ENCODE peak calls at places on chromosomes 12 and 14, in ten cellular contexts. I, Y, G, O, T, A, S, H, E and W are unnamed samples.
A peak's percentile ranks its signal among the peaks of the same experiment; 100 is the strongest.

GRCh38 chr14:32991706-32992105 is 53.0 kb downstream of the NPAS3 start:
- DNase-seq in T (no peak), S (peak; percentile 18), I (no peak), G (no peak), A (no peak), H (no peak), Y (no peak), O (no peak), E (no peak), W (no peak)

GRCh38 chr12:81141220-81141619 is 63.3 kb downstream of the ACSS3 start:
- DNase-seq in E (no peak), G (no peak), H (no peak), O (no peak), Y (no peak), A (no peak), I (no peak), T (no peak), S (no peak), W (no peak)

GRCh38 chr12:44379827-44380226 is 496.3 kb downstream of the NELL2 start:
- DNase-seq in H (no peak), E (no peak), O (no peak), I (no peak), G (no peak), T (no peak), S (no peak), A (no peak), Y (no peak), W (no peak)

GRCh38 chr14:95189400-95190162 is 32.3 kb upstream of the DICER1 start:
- DNase-seq in I (no peak), G (peak; percentile 15), A (no peak), H (no peak), O (no peak), E (no peak), Y (no peak), S (no peak), T (no peak), W (no peak)

GRCh38 chr12:104480826-104481457 is 24.2 kb downstream of the CHST11 start:
- DNase-seq in I (no peak), S (no peak), A (peak; percentile 54), G (peak; percentile 43), T (no peak), H (peak; percentile 72), Y (peak; percentile 46), E (peak; percentile 64), O (no peak), W (peak; percentile 18)

GRCh38 chr14:67934087-67934486 is 114.5 kb downstream of the RAD51B start:
- DNase-seq in A (peak; percentile 71), I (peak; percentile 73), H (peak; percentile 90), T (no peak), Y (no peak), G (peak; percentile 85), O (no peak), S (no peak), E (no peak), W (peak; percentile 60)

GRCh38 chr14:69987416-69988144 is 108.4 kb downstream of the SMOC1 start:
- DNase-seq in T (no peak), H (no peak), Y (no peak), G (no peak), O (no peak), A (no peak), E (no peak), I (no peak), S (no peak), W (no peak)

GRCh38 chr12:98595152-98595988 is 1.9 kb downstream of the SLC25A3 start:
- DNase-seq in T (no peak), Y (no peak), O (no peak), S (no peak), I (no peak), H (peak; percentile 75), E (no peak), G (peak; percentile 76), A (no peak), W (peak; percentile 36)

GRCh38 chr12:110998971-110999370 is 78.6 kb upstream of the MYL2 start:
- DNase-seq in G (no peak), Y (no peak), I (no peak), S (no peak), T (no peak), O (no peak), H (no peak), A (no peak), E (no peak), W (no peak)

GRCh38 chr12:87667378-87667777 is 361.8 kb downstream of the C12orf50 start:
- DNase-seq in E (no peak), Y (no peak), H (peak; percentile 46), G (peak; percentile 16), S (no peak), I (peak; percentile 1), A (no peak), O (no peak), T (no peak), W (peak; percentile 14)

GRCh38 chr12:93191461-93191860 is 186.3 kb upstream of the NUDT4 start:
- DNase-seq in S (peak; percentile 38), H (peak; percentile 45), T (no peak), Y (no peak), G (peak; percentile 67), A (no peak), O (no peak), I (no peak), E (no peak), W (no peak)
- H3K4me3 ChIP-seq in S (no peak overlapping the region), H (peak overlapping the region; percentile 39), T (no peak overlapping the region), Y (no peak overlapping the region), G (no peak overlapping the region), A (no peak overlapping the region), O (no peak overlapping the region), I (no peak overlapping the region), E (peak overlapping the region; percentile 10), W (no peak overlapping the region)

GRCh38 chr14:61747342-61747741 is 14.9 kb upstream of the SNAPC1 start:
- DNase-seq in G (no peak), O (no peak), H (peak; percentile 54), Y (no peak), T (no peak), A (no peak), E (no peak), S (no peak), I (no peak), W (no peak)

GRCh38 chr14:61749867-61750266 is 12.4 kb upstream of the SNAPC1 start:
- DNase-seq in T (no peak), O (no peak), I (no peak), E (no peak), H (peak; percentile 49), Y (no peak), A (no peak), G (no peak), S (no peak), W (no peak)

GRCh38 chr14:61750708-61751474 is 11.3 kb upstream of the SNAPC1 start:
- DNase-seq in S (no peak), G (peak; percentile 85), E (peak; percentile 88), O (peak; percentile 35), H (peak; percentile 87), I (peak; percentile 92), A (peak; percentile 70), T (peak; percentile 94), Y (peak; percentile 92), W (peak; percentile 49)

GRCh38 chr14:61751475-61751989 is 10.7 kb upstream of the SNAPC1 start:
- DNase-seq in I (no peak), S (no peak), G (no peak), Y (no peak), E (no peak), A (no peak), H (peak; percentile 25), O (no peak), T (no peak), W (no peak)

DNA sequence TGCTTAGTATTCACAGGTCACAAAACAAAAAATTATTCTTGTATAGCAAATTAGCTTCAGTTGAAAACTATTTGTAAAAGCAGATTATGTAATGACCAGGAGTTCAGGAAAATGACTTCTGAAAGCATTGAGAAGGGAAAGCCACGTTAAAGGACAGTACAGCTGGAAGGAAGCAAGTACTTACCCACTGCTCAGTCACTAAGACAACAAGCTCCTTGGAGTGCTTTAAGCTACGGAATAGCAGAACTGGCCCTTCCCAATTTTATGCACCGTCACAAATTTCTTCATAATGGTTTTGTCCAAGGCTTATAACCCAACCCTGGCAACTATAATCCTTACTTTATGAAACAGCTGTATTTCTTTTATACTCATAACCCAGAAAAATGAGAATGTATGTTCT is 13.0 kb upstream of the SNAPC1 start:
- DNase-seq in G (peak; percentile 49), O (no peak), Y (no peak), E (no peak), H (peak; percentile 70), A (no peak), S (no peak), I (no peak), T (no peak), W (no peak)
- H3K4me3 ChIP-seq in G (peak overlapping the region; percentile 39), O (no peak overlapping the region), Y (peak overlapping the region; percentile 70), E (no peak overlapping the region), H (peak overlapping the region; percentile 66), A (peak overlapping the region; percentile 62), S (peak overlapping the region; percentile 52), I (peak overlapping the region; percentile 69), T (no peak overlapping the region), W (peak overlapping the region; percentile 10)

DNA sequence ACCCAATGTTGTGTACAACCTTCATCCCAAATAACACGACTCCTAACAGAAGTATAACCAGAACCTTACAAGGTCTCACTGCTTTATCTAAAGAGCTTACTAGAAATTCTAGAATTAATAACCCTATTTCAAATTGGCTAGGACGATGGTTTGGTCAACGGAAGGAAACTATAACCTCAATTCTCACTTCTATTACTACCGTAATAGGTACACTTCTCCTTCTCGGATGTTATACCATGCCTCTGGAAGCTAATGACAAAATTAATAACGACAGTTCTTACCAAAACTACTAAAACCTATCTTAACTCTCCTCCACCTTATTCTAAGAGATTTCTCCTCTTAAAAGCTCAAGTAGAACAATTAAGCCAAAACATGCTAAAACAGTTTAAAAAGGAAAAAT is 23.6 kb upstream of the UBC start:
- DNase-seq in G (no peak), H (no peak), Y (no peak), E (no peak), T (no peak), O (no peak), I (peak; percentile 28), A (no peak), S (no peak), W (no peak)
- H3K4me3 ChIP-seq in G (no peak overlapping the region), H (peak overlapping the region; percentile 65), Y (peak overlapping the region; percentile 65), E (peak overlapping the region; percentile 56), T (no peak overlapping the region), O (peak overlapping the region; percentile 47), I (peak overlapping the region; percentile 72), A (no peak overlapping the region), S (no peak overlapping the region), W (peak overlapping the region; percentile 56)

GRCh38 chr14:20632448-20632830 is 9.1 kb downstream of the OR6S1 start:
- DNase-seq in S (no peak), T (no peak), I (no peak), Y (no peak), A (no peak), H (peak; percentile 24), O (no peak), E (no peak), G (no peak), W (no peak)

GRCh38 chr14:20630340-20631022 is 11.0 kb downstream of the OR6S1 start:
- DNase-seq in T (no peak), Y (no peak), S (no peak), E (no peak), I (no peak), O (no peak), A (peak; percentile 84), H (peak; percentile 42), G (peak; percentile 18), W (no peak)

GRCh38 chr14:20631023-20631820 is 10.3 kb downstream of the OR6S1 start:
- DNase-seq in G (peak; percentile 53), S (no peak), E (peak; percentile 42), I (no peak), A (no peak), H (peak; percentile 61), O (no peak), Y (no peak), T (no peak), W (no peak)

GRCh38 chr14:20631821-20632389 is 9.6 kb downstream of the OR6S1 start:
- DNase-seq in G (peak; percentile 57), I (no peak), E (peak; percentile 78), H (peak; percentile 84), Y (peak; percentile 71), A (no peak), T (peak; percentile 83), O (no peak), S (no peak), W (no peak)

GRCh38 chr14:20632831-20633771 is 8.4 kb downstream of the OR6S1 start:
- DNase-seq in T (peak; percentile 52), G (peak; percentile 83), E (peak; percentile 36), H (peak; percentile 83), O (no peak), Y (no peak), I (no peak), A (no peak), S (no peak), W (no peak)
- H3K4me3 ChIP-seq in T (no peak overlapping the region), G (peak overlapping the region; percentile 50), E (peak overlapping the region; percentile 48), H (peak overlapping the region; percentile 65), O (peak overlapping the region; percentile 36), Y (peak overlapping the region; percentile 54), I (no peak overlapping the region), A (peak overlapping the region; percentile 42), S (peak overlapping the region; percentile 11), W (peak overlapping the region; percentile 47)